ENCODE peak calls at places on chromosomes 13 and 19, in nine cellular contexts. M is LoVo; X is left cardiac atrium; L is nephron progenitor cell; A is stimulated activated CD4-positive, alpha-beta T cell treated with anti-CD3 and anti-CD28 coated beads, TNF-alpha, amount 100 ng/mL, for 24 hours; Z is frontal cortex; U is adrenal gland; S is bronchial epithelial cell; J is heart right ventricle. K is an unnamed sample.
A peak's percentile ranks its signal among the peaks of the same experiment; 100 is the strongest.

GRCh38 chr19:30476997-30477396 is 104.8 kb downstream of the ZNF536 start:
- DNase-seq in J (no peak), S (no peak), X (no peak), L (no peak), A (no peak), U (no peak), M (no peak), Z (no peak), K (no peak)

GRCh38 chr13:63554157-63554556 is 2138.5 kb upstream of the PCDH20 start:
- DNase-seq in A (no peak), X (no peak), Z (no peak), J (no peak), M (no peak), L (no peak), U (no peak), S (no peak), K (no peak)

GRCh38 chr13:82358284-82358683 is 1524.0 kb downstream of the SLITRK1 start:
- DNase-seq in J (no peak), X (no peak), A (no peak), M (no peak), Z (no peak), U (no peak), S (peak; percentile 29), L (no peak), K (no peak)

GRCh38 chr19:2261438-2262172 is 5.4 kb upstream of the JSRP1 start:
- DNase-seq in J (no peak), A (no peak), L (no peak), Z (no peak), X (no peak), M (no peak), S (no peak), U (peak; percentile 60), K (peak; percentile 71)

GRCh38 chr19:1923319-1923718 is 17.7 kb upstream of the CSNK1G2 start:
- DNase-seq in U (no peak), A (no peak), X (no peak), M (no peak), J (no peak), L (no peak), S (no peak), Z (no peak), K (peak; percentile 69)

GRCh38 chr13:72808917-72809500 is 27.1 kb downstream of the PIBF1 start:
- DNase-seq in J (no peak), A (no peak), X (no peak), L (no peak), M (peak; percentile 18), U (no peak), S (peak; percentile 16), Z (no peak), K (peak; percentile 39)

GRCh38 chr13:53405616-53406015 is 377.0 kb downstream of the OLFM4 start:
- DNase-seq in X (no peak), J (no peak), S (no peak), L (peak; percentile 37), M (no peak), Z (no peak), U (no peak), A (no peak), K (no peak)

GRCh38 chr13:59982631-59983382 is 180.9 kb downstream of the DIAPH3 start:
- DNase-seq in U (no peak), M (no peak), L (no peak), J (no peak), X (no peak), S (peak; percentile 15), A (no peak), Z (no peak), K (no peak)

GRCh38 chr19:47681936-47682335 is 31.3 kb upstream of the EHD2 start:
- DNase-seq in J (no peak), U (no peak), M (no peak), X (no peak), S (no peak), L (no peak), Z (no peak), A (no peak), K (no peak)

GRCh38 chr13:23583491-23583890 is 13.3 kb downstream of the TNFRSF19 start:
- DNase-seq in X (no peak), Z (no peak), L (no peak), A (no peak), S (no peak), U (no peak), M (no peak), J (no peak), K (no peak)

GRCh38 chr19:45456500-45456815 is 11.3 kb upstream of the FOSB start:
- DNase-seq in A (no peak), S (no peak), Z (no peak), J (no peak), M (no peak), X (no peak), U (no peak), L (no peak), K (no peak)

GRCh38 chr19:50959731-50960500 is 7.1 kb upstream of the KLK5 start:
- DNase-seq in A (no peak), Z (no peak), J (no peak), X (no peak), L (no peak), U (no peak), M (no peak), S (no peak), K (no peak)

K was measured in OCI-LY7.